ENCODE peak calls at places on chromosomes 3 and 15, in six cellular contexts. Z, Y, N, G, I and M are unnamed samples.

GRCh38 chr3:72187131-72187530 is 402.2 kb upstream of the PROK2 start:
- DNase-seq in G (no peak), I (no peak), N (no peak), Z (no peak), Y (no peak), M (no peak)

GRCh38 chr3:13676618-13677017 is 127.7 kb downstream of the FBLN2 start:
- DNase-seq in Y (no peak), G (no peak), I (no peak), Z (no peak), N (no peak), M (no peak)

GRCh38 chr15:57069423-57069822 is 151.0 kb downstream of the TCF12 start:
- DNase-seq in Z (no peak), I (no peak), G (no peak), Y (no peak), N (no peak), M (no peak)

GRCh38 chr3:187131981-187132380 is 7.3 kb downstream of the RPL39L start:
- DNase-seq in I (peak), N (no peak), Y (no peak), Z (no peak), G (no peak), M (no peak)

GRCh38 chr3:105414841-105415240 is 48.1 kb downstream of the ALCAM start:
- DNase-seq in Z (peak), N (no peak), Y (no peak), G (no peak), I (no peak), M (no peak)

GRCh38 chr15:98663606-98664005 is 15.3 kb downstream of the IGF1R start:
- DNase-seq in Y (no peak), Z (no peak), G (no peak), I (no peak), N (no peak), M (no peak)

GRCh38 chr15:85771781-85772445 is 22.8 kb downstream of the KLHL25 start:
- DNase-seq in G (peak), I (no peak), Z (no peak), Y (peak), N (no peak), M (no peak)

GRCh38 chr15:38991126-38991525 is 426.5 kb upstream of the RASGRP1 start:
- DNase-seq in Y (no peak), I (peak), G (no peak), N (no peak), Z (peak), M (peak)

GRCh38 chr15:72278737-72279136 is 6.4 kb upstream of the PARP6 start:
- DNase-seq in G (no peak), N (no peak), Y (no peak), I (no peak), Z (no peak), M (no peak)

GRCh38 chr15:85289677-85290365 is 90.6 kb upstream of the AKAP13 start:
- DNase-seq in Z (peak), N (peak), G (peak), Y (no peak), I (peak), M (no peak)

GRCh38 chr15:37907136-37907535 is 27.3 kb upstream of the TMCO5A start:
- DNase-seq in Y (no peak), N (no peak), Z (no peak), G (no peak), I (peak), M (no peak)

GRCh38 chr3:63631670-63632069 is 20.8 kb upstream of the SNTN start:
- DNase-seq in G (no peak), I (no peak), Y (no peak), Z (no peak), N (no peak), M (no peak)

GRCh38 chr3:156094391-156094790 is 26.0 kb upstream of the KCNAB1 start:
- DNase-seq in N (no peak), G (no peak), Y (no peak), Z (no peak), I (no peak), M (no peak)

GRCh38 chr15:69150336-69150735 is 10.1 kb upstream of the GLCE start:
- DNase-seq in G (no peak), I (no peak), N (no peak), Z (no peak), Y (no peak), M (no peak)

GRCh38 chr3:56681963-56682457 is 1.1 kb downstream of the TASOR start:
- DNase-seq in G (peak), I (no peak), N (no peak), Y (no peak), Z (no peak), M (no peak)

GRCh38 chr3:150922611-150923010 is 17.4 kb upstream of the MINDY4B start:
- DNase-seq in Z (peak), G (no peak), I (no peak), N (peak), Y (no peak), M (no peak)

GRCh38 chr15:100060276-100060926 is 281.4 kb downstream of the ADAMTS17 start:
- DNase-seq in I (peak), Y (no peak), N (no peak), Z (no peak), G (peak), M (no peak)

GRCh38 chr3:135258916-135259315 is 463.9 kb downstream of the EPHB1 start:
- DNase-seq in Y (no peak), Z (no peak), I (no peak), G (no peak), N (no peak), M (no peak)

GRCh38 chr3:195558602-195559001 is 15.5 kb upstream of the PPP1R2 start:
- DNase-seq in N (no peak), Y (no peak), I (peak), Z (peak), G (peak), M (peak)

GRCh38 chr15:26628879-26629529 is 143.9 kb downstream of the GABRB3 start:
- DNase-seq in I (peak), G (no peak), Y (peak), N (peak), Z (peak), M (peak)

GRCh38 chr3:73352841-73353493 is 271.8 kb downstream of the PDZRN3 start:
- DNase-seq in Z (peak), N (no peak), I (no peak), G (no peak), Y (no peak), M (no peak)

GRCh38 chr3:53103566-53104296 is 26.5 kb downstream of the RFT1 start:
- DNase-seq in Y (no peak), I (no peak), Z (no peak), G (no peak), N (no peak), M (no peak)

GRCh38 chr15:70358871-70359647 is 261.3 kb upstream of the TLE3 start:
- DNase-seq in I (no peak), Y (no peak), Z (no peak), G (no peak), N (no peak), M (no peak)

GRCh38 chr3:138328341-138328740 is 1.3 kb downstream of the NME9 start:
- DNase-seq in I (no peak), N (no peak), Z (peak), Y (no peak), G (no peak), M (no peak)

GRCh38 chr3:25448750-25449684 is 21.0 kb downstream of the RARB start:
- DNase-seq in N (no peak), G (no peak), Y (peak), I (no peak), Z (peak), M (no peak)

GRCh38 chr15:60134609-60135008 is 130.5 kb downstream of the FOXB1 start:
- DNase-seq in I (peak), N (peak), G (no peak), Z (no peak), Y (no peak), M (no peak)

GRCh38 chr3:155079795-155080546 is at the start of gene MME:
- DNase-seq in G (peak), Z (peak), N (no peak), Y (no peak), I (peak), M (peak)

GRCh38 chr15:87294854-87295253 is 961.7 kb downstream of the NTRK3 start:
- DNase-seq in N (no peak), I (no peak), G (no peak), Z (no peak), Y (no peak), M (no peak)

GRCh38 chr3:132083583-132084372 is 49.0 kb upstream of the CPNE4 start:
- DNase-seq in Y (no peak), Z (no peak), N (peak), I (peak), G (peak), M (no peak)

GRCh38 chr3:194482196-194482593 is 4.6 kb downstream of the ATP13A3 start:
- DNase-seq in N (no peak), G (no peak), I (peak), Y (no peak), Z (no peak), M (no peak)

GRCh38 chr3:117144832-117145231 is 435.3 kb downstream of the TUSC7 start:
- DNase-seq in G (no peak), Z (no peak), N (no peak), I (no peak), Y (no peak), M (no peak)

GRCh38 chr3:17302774-17303173 is 418.0 kb downstream of the PLCL2 start:
- DNase-seq in Z (no peak), N (no peak), G (no peak), Y (no peak), I (peak), M (peak)

GRCh38 chr3:58356054-58356453 is 23.4 kb downstream of the PXK start:
- DNase-seq in Z (no peak), N (no peak), Y (no peak), I (no peak), G (no peak), M (no peak)

GRCh38 chr3:46706771-46707582 is 5.8 kb downstream of the TMIE start:
- DNase-seq in Z (no peak), G (no peak), I (no peak), N (no peak), Y (peak), M (no peak)

GRCh38 chr3:47319952-47320351 is 37.2 kb downstream of the KLHL18 start:
- DNase-seq in I (no peak), Z (no peak), N (no peak), G (no peak), Y (no peak), M (no peak)

GRCh38 chr3:105834768-105835167 is 34.0 kb downstream of the CBLB start:
- DNase-seq in Z (no peak), Y (no peak), G (no peak), I (peak), N (no peak), M (no peak)

GRCh38 chr3:28240440-28240839 is 979 bp upstream of the CMC1 start:
- DNase-seq in I (no peak), N (no peak), Y (no peak), G (no peak), Z (no peak), M (no peak)

GRCh38 chr15:98720577-98720976 is 72.2 kb downstream of the IGF1R start:
- DNase-seq in Z (no peak), G (no peak), I (no peak), N (no peak), Y (no peak), M (no peak)

GRCh38 chr3:115986555-115987207 is 363.4 kb downstream of the GAP43 start:
- DNase-seq in Y (no peak), G (no peak), I (peak), Z (no peak), N (peak), M (no peak)
- TF ChIP-seq CTCF in Y (no peak), G (peak), I (peak), Z (peak), N (peak), M (peak)

DNA sequence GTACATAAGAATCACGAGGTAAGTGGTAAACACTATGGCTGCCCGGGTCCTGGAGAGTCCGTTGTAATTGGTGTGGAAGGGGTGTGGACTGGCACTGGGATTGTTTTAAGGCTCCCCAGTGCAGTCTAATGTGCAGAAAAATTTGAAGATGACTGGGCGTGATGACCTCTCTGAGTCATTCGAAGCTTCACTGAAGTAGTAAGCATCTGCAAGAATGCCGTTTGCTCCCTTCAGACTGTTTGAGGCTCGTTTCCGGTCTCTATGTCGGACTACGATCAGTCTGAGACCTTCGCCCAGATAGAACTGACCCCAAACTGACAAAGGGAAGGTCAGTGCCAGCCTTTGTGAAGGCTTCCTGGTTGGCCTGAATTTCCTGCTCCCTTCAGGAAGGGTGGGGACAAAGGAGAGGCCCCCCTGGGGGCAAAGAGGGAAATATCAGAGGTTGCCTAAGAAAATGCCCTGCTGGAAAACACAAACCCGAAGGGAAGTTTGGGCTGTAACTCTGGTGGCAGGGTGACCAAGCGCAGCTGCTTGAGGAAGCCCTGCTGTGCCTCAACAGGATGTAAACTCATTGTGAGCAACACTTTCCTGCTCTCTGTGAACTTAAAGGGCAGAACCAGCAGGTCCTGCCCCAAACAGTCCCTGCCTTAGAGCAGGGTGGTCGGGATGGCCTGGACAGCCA is 34.6 kb downstream of the BTD start:
- DNase-seq in Z (no peak), Y (no peak), I (peak), G (peak), N (peak), M (peak)
- H3K4me3 ChIP-seq in Z (no peak), Y (no peak), I (peak), G (peak), N (no peak), M (peak)

GRCh38 chr15:63041982-63042878 is at the start of gene TPM1:
- DNase-seq in Y (peak), I (peak), N (peak), Z (peak), G (peak), M (no peak)
- TF ChIP-seq CTCF in Y (no peak), I (no peak), N (peak), Z (no peak), G (peak), M (no peak)

GRCh38 chr3:23254287-23254686 is 51.2 kb downstream of the UBE2E2 start:
- DNase-seq in Z (no peak), Y (no peak), N (no peak), I (no peak), G (no peak), M (no peak)

GRCh38 chr3:23248594-23249131 is 45.5 kb downstream of the UBE2E2 start:
- DNase-seq in Z (no peak), G (no peak), Y (no peak), I (no peak), N (no peak), M (no peak)

GRCh38 chr3:23253214-23253613 is 50.1 kb downstream of the UBE2E2 start:
- DNase-seq in Y (no peak), G (no peak), I (peak), Z (no peak), N (no peak), M (no peak)

GRCh38 chr3:23246651-23247050 is 43.5 kb downstream of the UBE2E2 start:
- DNase-seq in G (no peak), N (no peak), I (no peak), Z (no peak), Y (no peak), M (no peak)

DNA sequence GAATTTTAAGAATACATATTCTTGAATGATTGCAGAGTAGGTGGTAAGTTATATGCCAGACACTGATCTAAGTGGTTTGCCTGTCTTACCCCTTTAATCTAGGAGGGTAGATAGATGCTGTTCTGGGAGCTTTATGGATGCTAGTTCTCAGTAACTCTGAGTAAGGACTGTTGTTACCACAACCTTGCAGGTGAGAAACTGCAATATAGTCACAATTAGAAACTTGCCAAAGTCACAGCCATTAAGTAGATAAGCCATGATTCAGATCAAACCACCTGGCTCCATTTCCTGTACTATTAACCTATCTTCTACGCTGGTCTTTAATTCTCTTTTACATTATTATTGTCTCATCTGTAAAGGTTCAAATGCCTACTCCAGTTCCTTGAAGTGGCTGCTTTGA is 46.8 kb downstream of the UBE2E2 start:
- DNase-seq in N (no peak), I (no peak), Z (no peak), Y (no peak), G (no peak), M (no peak)
- H3K4me3 ChIP-seq in N (no peak), I (no peak), Z (no peak), Y (no peak), G (no peak), M (no peak)

DNA sequence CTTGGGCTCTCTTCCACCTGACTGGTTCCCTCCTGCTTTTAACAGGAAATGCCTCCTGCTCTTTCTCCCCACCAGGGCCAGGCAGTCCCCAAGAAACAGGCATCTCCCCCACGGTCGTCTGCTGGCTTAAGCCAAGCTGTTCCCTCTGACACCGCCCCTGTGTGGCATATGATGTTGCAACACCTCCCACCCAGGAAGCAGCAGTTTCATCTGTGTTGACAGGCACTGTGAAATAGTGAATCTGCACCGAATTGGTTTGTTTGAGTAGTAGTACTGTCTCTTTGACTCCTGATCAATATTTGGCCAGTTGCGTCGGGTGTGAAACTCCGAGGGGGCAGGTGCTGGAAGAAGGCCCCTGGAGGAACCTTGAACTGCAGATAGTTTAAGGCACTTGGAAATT is 188.8 kb downstream of the FEZF2 start:
- DNase-seq in N (no peak), Y (no peak), G (no peak), I (no peak), Z (no peak), M (no peak)
- TF ChIP-seq CTCF in N (no peak), Y (no peak), G (no peak), I (no peak), Z (peak), M (no peak)

GRCh38 chr15:40441736-40442531 is 1.2 kb downstream of the BAHD1 start:
- DNase-seq in I (no peak), G (no peak), Y (peak), Z (peak), N (no peak), M (no peak)

GRCh38 chr15:40444741-40445140 is 4.0 kb downstream of the BAHD1 start:
- DNase-seq in Z (no peak), I (no peak), Y (no peak), N (no peak), G (no peak), M (no peak)

GRCh38 chr15:40443846-40444245 is 3.1 kb downstream of the BAHD1 start:
- DNase-seq in I (no peak), Z (no peak), N (no peak), Y (no peak), G (no peak), M (no peak)

GRCh38 chr15:40441012-40441735 is 421 bp downstream of the BAHD1 start:
- DNase-seq in N (peak), G (no peak), Y (no peak), Z (peak), I (no peak), M (no peak)

DNA sequence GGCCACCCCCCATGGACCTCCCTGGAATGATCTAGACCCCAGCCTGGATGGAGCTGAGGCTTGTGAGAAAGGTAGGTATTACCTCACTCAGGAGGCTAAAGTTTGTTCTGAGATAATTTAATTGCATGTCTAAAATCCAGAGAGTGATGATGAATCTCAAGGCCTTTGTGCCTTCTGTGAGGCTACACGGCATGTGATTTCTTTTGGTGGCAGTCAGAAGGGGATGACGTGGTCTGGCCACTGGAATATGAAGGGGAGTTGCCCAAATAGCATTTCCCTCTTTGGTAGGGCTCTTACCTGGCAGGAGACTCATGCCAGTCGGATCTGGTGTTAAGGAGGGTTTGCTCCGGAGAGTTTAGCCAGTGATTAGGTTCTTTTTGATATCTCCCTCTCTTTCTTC is 2.5 kb downstream of the BAHD1 start:
- DNase-seq in Z (no peak), N (no peak), G (no peak), Y (no peak), I (no peak), M (no peak)
- H3K4me3 ChIP-seq in Z (no peak), N (no peak), G (no peak), Y (no peak), I (no peak), M (no peak)

GRCh38 chr3:183193762-183194701 is 31.5 kb upstream of the LAMP3 start:
- DNase-seq in G (no peak), N (no peak), I (peak), Y (no peak), Z (no peak), M (no peak)

GRCh38 chr3:183185696-183186095 is 23.2 kb upstream of the LAMP3 start:
- DNase-seq in N (no peak), G (peak), I (peak), Z (no peak), Y (no peak), M (peak)

GRCh38 chr3:183192650-183193300 is 30.2 kb upstream of the LAMP3 start:
- DNase-seq in I (peak), Z (no peak), G (no peak), Y (no peak), N (no peak), M (no peak)

GRCh38 chr3:183189641-183190040 is 27.1 kb upstream of the LAMP3 start:
- DNase-seq in I (no peak), Y (no peak), G (no peak), N (no peak), Z (no peak), M (no peak)

GRCh38 chr3:183188895-183189462 is 26.4 kb upstream of the LAMP3 start:
- DNase-seq in I (peak), N (peak), Z (peak), Y (no peak), G (no peak), M (peak)
- TF ChIP-seq CTCF in I (peak), N (peak), Z (peak), Y (no peak), G (peak), M (peak)

GRCh38 chr3:48845170-48845569 is 2.5 kb downstream of the PRKAR2A start:
- DNase-seq in G (no peak), N (no peak), I (no peak), Z (peak), Y (no peak), M (no peak)
- H3K4me3 ChIP-seq in G (no peak), N (no peak), I (peak), Z (no peak), Y (peak), M (peak)